ENCODE peak calls at places on chromosomes 5 and 9, in eight cellular contexts. T is A549, O is ovary, S is stomach, Y is HepG2, J is K562, R is SK-N-SH, U is transverse colon. M is an unnamed sample.

GRCh38 chr9:7454490-7455110 is 345.0 kb downstream of the DMAC1 start:
- DNase-seq in Y (no peak), R (no peak), S (no peak), O (no peak), U (no peak), J (no peak), T (no peak), M (no peak)

GRCh38 chr5:43207601-43208000 is 15.6 kb downstream of the NIM1K start:
- DNase-seq in O (no peak), J (no peak), Y (no peak), R (no peak), U (no peak), T (no peak), S (no peak), M (no peak)

GRCh38 chr9:88746029-88746743 is 211.2 kb downstream of the NXNL2 start:
- DNase-seq in R (no peak), O (no peak), U (peak), S (no peak), Y (no peak), T (no peak), J (no peak), M (peak)

GRCh38 chr5:14429614-14430013 is 152.0 kb upstream of the OTULINL start:
- DNase-seq in O (no peak), R (no peak), Y (no peak), J (no peak), S (peak), U (no peak), T (no peak), M (no peak)

GRCh38 chr5:157612071-157612476 is 36.5 kb upstream of the ADAM19 start:
- DNase-seq in O (no peak), S (no peak), Y (no peak), J (no peak), U (no peak), R (no peak), T (no peak), M (no peak)

GRCh38 chr5:145991044-145991575 is 54.7 kb downstream of the SH3RF2 start:
- DNase-seq in O (no peak), T (no peak), Y (no peak), J (no peak), U (no peak), R (no peak), S (no peak), M (peak)

GRCh38 chr9:120446681-120447080 is 133.3 kb downstream of the CDK5RAP2 start:
- DNase-seq in Y (no peak), U (no peak), J (no peak), T (no peak), R (no peak), S (no peak), O (no peak), M (no peak)

GRCh38 chr9:113380869-113381378 is 4.1 kb upstream of the HDHD3 start:
- DNase-seq in Y (no peak), R (no peak), S (no peak), T (no peak), O (no peak), U (peak), J (no peak), M (no peak)

GRCh38 chr5:98774192-98775046 is 956 bp downstream of the RGMB start:
- DNase-seq in S (peak), O (peak), J (peak), Y (peak), R (peak), T (peak), U (peak), M (no peak)

GRCh38 chr9:93262537-93263310 is 78.8 kb downstream of the WNK2 start:
- DNase-seq in J (no peak), U (no peak), O (no peak), Y (no peak), S (peak), T (no peak), R (peak), M (peak)

GRCh38 chr9:72627147-72627546 is 105.7 kb downstream of the TMC1 start:
- DNase-seq in T (no peak), Y (no peak), S (no peak), R (no peak), U (no peak), O (no peak), J (no peak), M (no peak)

GRCh38 chr5:158660726-158661125 is 439.0 kb downstream of the EBF1 start:
- DNase-seq in U (no peak), J (no peak), O (no peak), R (no peak), Y (no peak), S (no peak), T (no peak), M (no peak)

GRCh38 chr5:53433036-53433435 is 47.4 kb upstream of the FST start:
- DNase-seq in U (no peak), S (no peak), R (no peak), O (no peak), T (no peak), J (no peak), Y (peak), M (no peak)

GRCh38 chr5:150121448-150122157 is 34.0 kb downstream of the PDGFRB start:
- DNase-seq in O (no peak), Y (no peak), R (no peak), S (no peak), T (no peak), U (no peak), J (no peak), M (no peak)

GRCh38 chr5:14400085-14400484 is 181.5 kb upstream of the OTULINL start:
- DNase-seq in O (no peak), R (peak), U (no peak), Y (no peak), S (no peak), T (no peak), J (no peak), M (no peak)

GRCh38 chr5:149257875-149258705 is 13.6 kb upstream of the AFAP1L1 start:
- DNase-seq in J (no peak), Y (no peak), T (no peak), R (no peak), U (no peak), O (no peak), S (no peak), M (no peak)

GRCh38 chr5:178672635-178673034 is 45.8 kb upstream of the CLK4 start:
- DNase-seq in T (no peak), S (no peak), J (no peak), Y (no peak), O (no peak), R (no peak), U (no peak), M (no peak)

GRCh38 chr5:171155621-171156020 is 153.4 kb upstream of the TLX3 start:
- DNase-seq in O (no peak), Y (no peak), T (no peak), R (no peak), J (no peak), S (no peak), U (no peak), M (no peak)

GRCh38 chr9:80699551-80699998 is 989.8 kb downstream of the TLE1 start:
- DNase-seq in U (no peak), J (no peak), T (no peak), R (no peak), Y (no peak), S (no peak), O (no peak), M (no peak)

GRCh38 chr9:91101598-91102168 is 260.0 kb downstream of the AUH start:
- DNase-seq in J (no peak), U (peak), T (no peak), R (no peak), S (peak), Y (no peak), O (no peak), M (no peak)

GRCh38 chr9:37953204-37953774 is 49.4 kb upstream of the SLC25A51 start:
- DNase-seq in T (no peak), R (no peak), U (no peak), J (no peak), O (no peak), S (no peak), Y (no peak), M (no peak)

GRCh38 chr5:13601152-13601551 is 343.3 kb downstream of the DNAH5 start:
- DNase-seq in T (no peak), U (no peak), S (no peak), J (no peak), O (no peak), Y (no peak), R (no peak), M (no peak)

GRCh38 chr5:126503602-126504104 is 80.4 kb downstream of the GRAMD2B start:
- DNase-seq in U (no peak), O (no peak), J (no peak), T (no peak), S (no peak), Y (no peak), R (no peak), M (no peak)
- TF ChIP-seq EP300 in U (peak), O (peak), J (no peak), T (no peak), S (no peak), Y (no peak), R (no peak), M (no peak)

DNA sequence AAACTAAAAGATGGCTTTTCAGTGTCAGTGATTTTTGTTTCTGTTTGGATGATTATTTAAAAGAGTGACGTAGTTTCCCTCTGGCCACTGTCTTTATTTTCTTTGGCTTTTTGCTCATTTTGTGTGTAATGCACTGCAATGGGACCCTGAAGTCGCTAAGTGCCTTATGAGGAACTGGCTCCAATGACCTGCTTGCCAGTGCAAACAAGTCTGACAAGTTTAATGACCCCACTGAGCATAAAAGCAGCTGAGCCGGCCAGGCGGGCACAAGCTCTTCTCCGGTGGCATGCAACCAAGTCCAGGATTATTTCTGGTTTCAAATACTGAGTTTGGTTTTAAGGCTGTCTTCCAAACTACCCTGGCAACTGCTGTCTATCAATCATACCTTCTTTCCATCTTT is 15.6 kb upstream of the GNA14 start:
- DNase-seq in T (no peak), Y (no peak), J (no peak), O (no peak), U (peak), S (peak), R (peak), M (peak)
- TF ChIP-seq EP300 in T (no peak), Y (no peak), J (no peak), O (no peak), U (no peak), S (no peak), R (no peak), M (no peak)

DNA sequence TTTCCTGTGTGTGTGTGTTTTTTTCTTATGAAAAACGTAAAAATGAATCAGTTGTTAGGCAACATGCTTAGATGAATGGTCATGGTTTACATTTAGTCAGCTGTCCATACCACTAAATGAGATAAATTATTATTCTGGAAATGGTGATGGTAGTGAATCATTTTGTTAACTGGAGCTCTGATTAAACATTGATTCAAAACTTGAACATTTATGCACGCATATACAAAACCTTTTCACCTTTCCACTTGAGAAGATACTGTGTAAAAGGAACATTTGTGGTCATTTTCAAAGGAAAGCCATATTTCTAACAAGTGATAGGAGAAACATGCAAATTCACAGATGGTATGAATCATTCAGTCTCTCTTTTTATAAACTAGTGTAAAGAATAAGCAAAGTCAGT is 162.0 kb downstream of the SLC25A46 start:
- DNase-seq in T (peak), U (no peak), S (no peak), J (no peak), R (no peak), O (no peak), Y (no peak), M (no peak)
- TF ChIP-seq EP300 in T (no peak), U (no peak), S (no peak), J (no peak), R (peak), O (no peak), Y (no peak), M (no peak)

GRCh38 chr9:86413966-86414880 is 60.0 kb upstream of the TUT7 start:
- DNase-seq in R (peak), U (no peak), J (peak), Y (peak), S (no peak), T (peak), O (no peak), M (no peak)

GRCh38 chr9:86408121-86408520 is 53.9 kb upstream of the TUT7 start:
- DNase-seq in O (no peak), S (no peak), R (no peak), T (no peak), Y (no peak), J (no peak), U (no peak), M (no peak)

GRCh38 chr9:86406366-86406765 is 52.2 kb upstream of the TUT7 start:
- DNase-seq in S (no peak), J (no peak), T (peak), O (no peak), R (no peak), Y (peak), U (no peak), M (peak)

GRCh38 chr9:86407022-86407421 is 52.8 kb upstream of the TUT7 start:
- DNase-seq in R (no peak), U (no peak), O (no peak), J (peak), T (peak), S (peak), Y (peak), M (no peak)

DNA sequence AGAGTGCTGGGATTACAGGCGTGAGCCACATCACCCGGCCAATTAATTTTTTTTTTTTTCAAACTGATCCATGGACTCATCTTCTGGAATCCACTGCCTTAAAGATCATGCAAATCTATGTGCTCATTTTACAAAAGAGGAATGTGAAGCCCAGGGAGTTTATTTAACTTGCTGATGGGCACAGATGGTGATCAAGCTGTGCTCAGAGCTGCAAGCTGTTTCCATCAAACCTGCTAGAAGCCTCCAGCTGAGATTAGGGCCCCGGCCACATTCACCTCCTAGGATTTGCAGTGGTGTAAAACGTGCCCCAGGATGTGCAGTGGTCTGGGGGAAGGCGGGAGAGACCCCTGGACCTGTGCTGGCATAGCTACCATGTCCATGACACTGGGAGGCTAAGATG is 56.1 kb upstream of the TUT7 start:
- DNase-seq in O (no peak), R (no peak), J (no peak), T (no peak), S (no peak), U (no peak), Y (no peak), M (no peak)
- TF ChIP-seq EP300 in O (no peak), R (no peak), J (no peak), T (no peak), S (no peak), U (no peak), Y (no peak), M (no peak)

DNA sequence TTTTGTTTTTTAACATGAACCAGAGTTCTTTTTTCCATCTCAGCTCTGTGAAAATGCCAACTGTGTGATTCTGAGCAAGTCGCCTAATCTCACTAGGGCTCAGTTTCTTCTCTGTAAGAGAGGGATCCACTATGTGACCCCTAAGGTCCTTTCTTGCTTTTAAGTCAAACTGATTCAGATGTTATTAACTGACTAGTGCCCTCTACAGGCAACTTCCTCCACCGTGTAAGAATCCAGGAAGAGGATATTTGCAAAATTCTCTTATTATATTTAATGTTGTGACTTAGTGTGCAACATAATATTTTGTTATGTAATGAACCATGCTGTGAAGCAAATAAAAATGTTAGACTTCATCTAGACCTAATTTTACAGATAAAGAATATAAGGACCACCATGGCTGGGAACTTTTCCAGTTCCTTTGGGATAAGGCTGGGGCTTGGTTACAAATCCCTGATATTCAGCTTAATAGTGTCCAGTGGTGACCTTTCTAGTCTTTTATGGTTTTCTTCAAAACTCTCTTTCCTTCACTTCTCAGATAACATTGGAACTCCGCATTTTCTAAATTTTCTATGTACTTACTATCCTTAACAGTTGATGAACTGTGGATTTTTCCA is 244.7 kb downstream of the PIK3R1 start:
- DNase-seq in Y (peak), U (peak), O (no peak), R (peak), S (no peak), J (peak), T (peak), M (no peak)
- TF ChIP-seq EP300 in Y (no peak), U (no peak), O (no peak), R (no peak), S (no peak), J (no peak), T (no peak), M (no peak)

DNA sequence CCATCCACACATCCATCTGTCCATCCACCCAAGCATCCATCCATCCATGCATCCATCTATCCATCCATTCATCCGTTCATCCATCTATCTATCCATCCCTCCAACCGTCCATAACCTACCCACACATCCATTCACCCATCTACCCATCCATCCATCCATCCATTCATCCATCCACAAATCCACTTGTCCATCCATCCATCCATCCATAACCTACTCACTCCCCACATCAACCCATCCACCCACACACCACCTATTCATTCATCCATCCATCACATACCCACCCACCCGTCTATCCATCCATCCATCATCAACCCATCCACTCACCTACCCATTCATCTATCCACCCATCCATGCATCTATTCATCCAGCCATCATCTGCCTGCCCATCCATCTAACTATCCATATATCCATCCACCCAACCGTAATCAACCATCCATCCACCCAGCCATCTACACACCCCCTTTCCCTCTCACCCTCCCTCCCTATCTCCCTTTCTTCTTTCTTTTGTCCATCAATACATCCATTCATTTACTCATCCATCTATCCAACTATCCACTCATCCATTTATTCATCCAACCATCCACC is 43.6 kb upstream of the CLPTM1L start:
- DNase-seq in R (no peak), T (no peak), Y (no peak), J (no peak), U (no peak), S (no peak), O (no peak), M (no peak)
- TF ChIP-seq EP300 in R (no peak), T (no peak), Y (no peak), J (no peak), U (no peak), S (no peak), O (no peak), M (no peak)

GRCh38 chr5:137506296-137506695 is 7.2 kb upstream of the SPOCK1 start:
- DNase-seq in U (no peak), Y (no peak), O (no peak), J (no peak), S (no peak), R (no peak), T (no peak), M (peak)
- TF ChIP-seq EP300 in U (no peak), Y (no peak), O (no peak), J (no peak), S (no peak), R (no peak), T (no peak), M (no peak)